ENCODE peak calls at places on chromosomes 4 and X, in nine cellular contexts. V, M, K, B, O, J, R, S and W are unnamed samples.

GRCh38 chr4:77141964-77142641 is 14.9 kb upstream of the CCNG2 start:
- DNase-seq in O (peak), B (no peak), M (no peak), S (no peak), J (no peak), K (no peak), R (no peak), V (no peak), W (no peak)

GRCh38 chr4:86910820-86911684 is 18.8 kb upstream of the C4orf36 start:
- DNase-seq in V (no peak), M (no peak), B (no peak), S (no peak), R (no peak), J (no peak), K (no peak), O (no peak), W (no peak)

GRCh38 chrX:19585370-19586082 is 70.2 kb upstream of the MAP3K15 start:
- DNase-seq in B (peak), V (no peak), K (no peak), S (no peak), R (no peak), J (no peak), M (no peak), O (no peak), W (no peak)

GRCh38 chr4:177460460-177460859 is 18.2 kb upstream of the AGA start:
- DNase-seq in M (no peak), B (no peak), S (no peak), R (no peak), K (no peak), J (no peak), V (no peak), O (no peak), W (no peak)

GRCh38 chrX:11450354-11450753 is 157.1 kb downstream of the AMELX start:
- DNase-seq in B (peak), S (no peak), M (no peak), R (no peak), O (no peak), K (no peak), V (no peak), J (no peak), W (no peak)

GRCh38 chrX:150768132-150768485 is 74.9 kb downstream of the MTMR1 start:
- DNase-seq in S (peak), M (no peak), R (no peak), B (no peak), K (no peak), J (no peak), V (no peak), O (no peak), W (no peak)

GRCh38 chrX:76555816-76556215 is 128.3 kb downstream of the MAGEE1 start:
- DNase-seq in B (peak), O (no peak), M (no peak), R (no peak), J (peak), K (peak), V (peak), S (peak), W (no peak)

GRCh38 chr4:26441110-26441509 is 49.2 kb downstream of the CCKAR start:
- DNase-seq in R (no peak), O (no peak), K (no peak), B (peak), J (no peak), M (no peak), V (no peak), S (peak), W (no peak)

GRCh38 chrX:44915361-44915868 is 42.4 kb downstream of the KDM6A start:
- DNase-seq in B (no peak), S (no peak), J (no peak), V (no peak), R (no peak), O (no peak), K (no peak), M (no peak), W (no peak)

GRCh38 chr4:168811207-168811606 is 198.8 kb downstream of the CBR4 start:
- DNase-seq in O (no peak), S (no peak), V (no peak), K (no peak), J (no peak), M (no peak), R (no peak), B (peak), W (no peak)

GRCh38 chr4:4838602-4839470 is 20.6 kb upstream of the MSX1 start:
- DNase-seq in K (no peak), O (no peak), M (no peak), R (no peak), S (peak), J (no peak), V (no peak), B (no peak), W (no peak)

GRCh38 chr4:84499065-84499982 is at the start of gene NKX6-1:
- DNase-seq in O (no peak), M (no peak), B (peak), S (peak), J (peak), V (peak), K (peak), R (no peak), W (peak)

GRCh38 chrX:45758738-45759397 is 558.2 kb upstream of the DIPK2B start:
- DNase-seq in S (no peak), B (peak), J (no peak), M (no peak), R (no peak), K (no peak), O (peak), V (no peak), W (no peak)

GRCh38 chrX:29965634-29966033 is 249.7 kb upstream of the MAGEB2 start:
- DNase-seq in K (no peak), O (no peak), V (no peak), B (no peak), M (no peak), R (no peak), J (no peak), S (no peak), W (no peak)

GRCh38 chr4:122469457-122469856 is 12.9 kb upstream of the IL2 start:
- DNase-seq in M (no peak), J (no peak), K (no peak), B (no peak), R (no peak), O (no peak), V (no peak), S (no peak), W (no peak)

GRCh38 chrX:51837926-51838325 is 55.5 kb upstream of the MAGED1 start:
- DNase-seq in R (no peak), K (no peak), V (no peak), S (peak), B (no peak), M (no peak), O (no peak), J (no peak), W (no peak)

GRCh38 chr4:177308842-177309524 is 691 bp upstream of the NEIL3 start:
- DNase-seq in S (peak), B (no peak), J (no peak), V (no peak), K (no peak), R (no peak), M (no peak), O (peak), W (no peak)

GRCh38 chrX:10101269-10101668 is 55.5 kb upstream of the CLCN4 start:
- DNase-seq in B (no peak), R (no peak), J (no peak), V (no peak), K (no peak), S (no peak), O (no peak), M (no peak), W (no peak)

GRCh38 chrX:20144491-20144890 is 2.9 kb upstream of the EIF1AX start:
- DNase-seq in R (no peak), V (no peak), O (no peak), J (no peak), S (peak), B (peak), K (no peak), M (peak), W (no peak)

GRCh38 chr4:39637572-39638357 is 900 bp downstream of the SMIM14 start:
- DNase-seq in J (peak), S (peak), V (peak), M (no peak), B (peak), R (no peak), K (peak), O (peak), W (peak)

GRCh38 chr4:116866116-116866515 is 219.3 kb downstream of the TRAM1L1 start:
- DNase-seq in R (no peak), S (peak), O (no peak), K (no peak), J (no peak), M (no peak), B (no peak), V (no peak), W (no peak)

GRCh38 chr4:142307857-142308256 is 538.2 kb downstream of the INPP4B start:
- DNase-seq in S (no peak), J (no peak), K (no peak), V (no peak), B (no peak), R (no peak), M (no peak), O (no peak), W (no peak)

GRCh38 chrX:2404816-2405215 is 96.0 kb downstream of the DHRSX start:
- DNase-seq in R (no peak), J (no peak), B (no peak), S (peak), O (no peak), V (no peak), M (no peak), K (no peak), W (no peak)

GRCh38 chr4:73507541-73507940 is 26.0 kb downstream of the AFM start:
- DNase-seq in K (no peak), J (no peak), R (no peak), V (no peak), O (no peak), M (no peak), S (peak), B (no peak), W (no peak)

GRCh38 chrX:118773782-118774181 is 46.4 kb downstream of the IL13RA1 start:
- DNase-seq in K (no peak), J (no peak), V (no peak), R (no peak), B (peak), O (no peak), S (peak), M (peak), W (no peak)

GRCh38 chr4:85818700-85819099 is 343.8 kb downstream of the ARHGAP24 start:
- DNase-seq in R (no peak), B (no peak), O (no peak), V (no peak), K (no peak), S (no peak), M (no peak), J (no peak), W (no peak)

GRCh38 chr4:123052007-123052406 is 129.6 kb upstream of the NUDT6 start:
- DNase-seq in B (no peak), R (no peak), M (no peak), J (no peak), S (no peak), O (no peak), K (no peak), V (no peak), W (no peak)

GRCh38 chr4:168453146-168453545 is 27.1 kb downstream of the DDX60L start:
- DNase-seq in M (no peak), S (no peak), J (no peak), K (no peak), V (no peak), B (no peak), R (no peak), O (no peak), W (no peak)

GRCh38 chrX:130039847-130040246 is 57.4 kb downstream of the BCORL1 start:
- DNase-seq in V (no peak), J (no peak), M (no peak), B (no peak), K (no peak), R (no peak), S (no peak), O (no peak), W (no peak)

GRCh38 chr4:70269674-70270073 is 27.3 kb downstream of the CSN3 start:
- DNase-seq in S (peak), M (no peak), R (peak), B (peak), O (no peak), K (no peak), V (no peak), J (peak), W (no peak)

GRCh38 chr4:101328063-101328602 is 19.2 kb downstream of the PPP3CA start:
- DNase-seq in B (no peak), O (peak), R (peak), K (no peak), S (no peak), M (no peak), J (no peak), V (peak), W (no peak)

GRCh38 chrX:1487401-1487800 is 34.7 kb upstream of the ASMTL start:
- DNase-seq in M (no peak), K (no peak), R (no peak), J (no peak), S (no peak), V (no peak), O (no peak), B (no peak), W (no peak)

GRCh38 chr4:158934996-158935669 is 166.3 kb downstream of the FNIP2 start:
- DNase-seq in M (no peak), V (no peak), S (no peak), B (no peak), K (no peak), O (no peak), J (no peak), R (no peak), W (no peak)

GRCh38 chr4:122914292-122914904 is 8.0 kb downstream of the NUDT6 start:
- DNase-seq in O (no peak), J (no peak), M (peak), R (peak), S (peak), V (peak), B (peak), K (no peak), W (no peak)

GRCh38 chrX:150507251-150507856 is 61.1 kb upstream of the MTM1 start:
- DNase-seq in R (no peak), B (no peak), J (no peak), V (no peak), O (no peak), K (no peak), S (no peak), M (no peak), W (no peak)

GRCh38 chrX:133171962-133172708 is 46.0 kb downstream of the TFDP3 start:
- DNase-seq in M (no peak), V (peak), K (no peak), S (peak), R (peak), O (no peak), J (peak), B (peak), W (no peak)

GRCh38 chr4:150255610-150256580 is 177.7 kb downstream of the DCLK2 start:
- DNase-seq in B (no peak), J (no peak), V (no peak), S (no peak), O (no peak), K (no peak), M (no peak), R (no peak), W (no peak)

GRCh38 chr4:150259861-150260567 is 181.8 kb downstream of the DCLK2 start:
- DNase-seq in K (no peak), M (no peak), R (no peak), J (no peak), S (no peak), V (no peak), O (no peak), B (no peak), W (no peak)

GRCh38 chr4:150257338-150257737 is 179.1 kb downstream of the DCLK2 start:
- DNase-seq in M (no peak), V (no peak), S (no peak), J (no peak), O (no peak), R (no peak), B (no peak), K (no peak), W (no peak)

GRCh38 chr4:150256841-150257273 is 178.6 kb downstream of the DCLK2 start:
- DNase-seq in R (no peak), O (no peak), S (peak), K (no peak), B (peak), J (no peak), V (no peak), M (peak), W (no peak)

DNA sequence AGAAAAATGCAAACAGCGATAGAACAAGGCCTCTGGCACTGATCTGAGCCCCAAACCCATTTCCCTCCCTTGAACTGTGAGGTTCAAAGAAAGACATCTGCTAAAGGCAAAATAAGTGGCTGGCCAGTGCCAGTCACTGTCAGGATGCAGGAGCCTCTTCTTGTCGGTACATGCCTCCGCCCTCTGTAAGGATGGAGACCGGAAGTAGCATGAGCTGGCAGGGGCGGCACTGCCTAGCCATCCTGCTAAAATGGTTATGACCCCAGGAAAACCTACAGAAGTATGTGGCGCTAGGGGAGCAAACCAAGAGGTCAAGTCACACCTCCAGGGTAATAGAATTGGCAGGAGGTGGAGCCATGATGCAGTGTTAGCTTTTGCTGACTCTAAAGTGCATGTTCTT is 180.3 kb downstream of the DCLK2 start:
- DNase-seq in R (no peak), S (peak), M (no peak), K (no peak), J (no peak), B (peak), V (no peak), O (no peak), W (no peak)
- TF ChIP-seq CTCF in R (no peak), S (no peak), M (no peak), K (no peak), J (no peak), B (no peak), V (no peak), O (no peak), W (no peak)

GRCh38 chrX:154602226-154602625 is 16.9 kb downstream of the CTAG1B start:
- DNase-seq in V (no peak), O (no peak), M (no peak), S (no peak), J (no peak), R (no peak), K (peak), B (no peak), W (no peak)

GRCh38 chrX:154598656-154599055 is 13.7 kb downstream of the CTAG1A start:
- DNase-seq in J (no peak), M (no peak), B (no peak), R (no peak), K (no peak), V (no peak), O (no peak), S (no peak), W (no peak)

GRCh38 chrX:154597221-154597620 is 12.3 kb downstream of the CTAG1A start:
- DNase-seq in R (no peak), M (no peak), O (no peak), B (no peak), K (peak), S (no peak), J (no peak), V (no peak), W (no peak)

GRCh38 chrX:154600962-154601374 is 16.0 kb downstream of the CTAG1A start:
- DNase-seq in B (no peak), V (no peak), S (peak), O (no peak), K (peak), M (no peak), J (no peak), R (no peak), W (no peak)

GRCh38 chrX:154599531-154599930 is 14.6 kb downstream of the CTAG1A start:
- DNase-seq in J (no peak), S (no peak), V (no peak), K (peak), R (no peak), B (no peak), M (no peak), O (no peak), W (no peak)
- TF ChIP-seq CTCF in J (no peak), S (no peak), V (no peak), K (no peak), R (no peak), B (no peak), M (no peak), O (no peak), W (no peak)

GRCh38 chr4:119300388-119301131 is 21.4 kb downstream of the FABP2 start:
- DNase-seq in R (peak), K (peak), J (peak), B (peak), S (peak), O (peak), V (peak), M (peak), W (peak)
- TF ChIP-seq CTCF in R (no peak), K (peak), J (peak), B (peak), S (no peak), O (no peak), V (no peak), M (no peak), W (peak)

DNA sequence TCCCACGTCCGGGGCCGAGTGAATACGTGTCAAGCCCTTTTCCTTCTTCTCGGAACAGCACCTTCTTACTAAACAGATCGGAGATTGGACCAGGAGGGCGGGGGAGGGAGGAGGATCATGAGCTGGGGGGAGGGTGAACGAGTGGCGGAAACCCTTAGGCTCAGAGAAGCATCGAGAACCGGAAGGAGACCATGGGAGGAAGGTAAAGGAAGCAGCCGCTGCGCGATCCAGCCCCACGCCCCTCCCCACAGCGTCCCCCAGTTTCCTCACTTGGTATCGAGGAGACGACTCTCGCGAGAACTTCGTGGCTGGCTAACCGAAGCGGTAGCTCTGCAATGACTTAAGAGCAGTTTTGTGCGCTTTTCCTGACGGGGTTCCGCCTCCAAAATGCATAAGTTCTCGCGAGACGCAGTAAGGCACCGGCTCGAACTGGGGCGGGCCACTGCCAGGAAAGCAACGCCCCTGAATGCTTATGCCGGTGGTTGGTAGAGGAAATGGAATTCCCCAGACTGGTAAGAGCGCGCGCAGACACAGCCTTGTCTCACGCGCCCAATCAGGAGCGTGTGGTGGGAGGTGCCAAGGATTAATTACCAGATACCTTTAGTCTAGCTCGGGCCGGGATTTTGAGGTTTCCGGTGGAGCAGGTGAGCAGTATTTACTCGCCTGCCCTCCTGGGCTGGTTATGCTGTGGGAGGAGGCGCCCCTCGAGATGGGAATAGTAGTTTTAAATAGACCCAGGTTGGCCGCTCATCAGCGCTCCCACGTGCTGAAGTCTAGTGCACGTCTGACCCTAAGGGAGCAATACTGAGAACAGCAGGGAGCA is 534 bp upstream of the UBE2D3 start:
- DNase-seq in V (peak), B (peak), M (peak), R (peak), J (peak), S (peak), O (peak), K (peak), W (peak)
- TF ChIP-seq CTCF in V (no peak), B (peak), M (no peak), R (peak), J (no peak), S (no peak), O (no peak), K (peak), W (no peak)

DNA sequence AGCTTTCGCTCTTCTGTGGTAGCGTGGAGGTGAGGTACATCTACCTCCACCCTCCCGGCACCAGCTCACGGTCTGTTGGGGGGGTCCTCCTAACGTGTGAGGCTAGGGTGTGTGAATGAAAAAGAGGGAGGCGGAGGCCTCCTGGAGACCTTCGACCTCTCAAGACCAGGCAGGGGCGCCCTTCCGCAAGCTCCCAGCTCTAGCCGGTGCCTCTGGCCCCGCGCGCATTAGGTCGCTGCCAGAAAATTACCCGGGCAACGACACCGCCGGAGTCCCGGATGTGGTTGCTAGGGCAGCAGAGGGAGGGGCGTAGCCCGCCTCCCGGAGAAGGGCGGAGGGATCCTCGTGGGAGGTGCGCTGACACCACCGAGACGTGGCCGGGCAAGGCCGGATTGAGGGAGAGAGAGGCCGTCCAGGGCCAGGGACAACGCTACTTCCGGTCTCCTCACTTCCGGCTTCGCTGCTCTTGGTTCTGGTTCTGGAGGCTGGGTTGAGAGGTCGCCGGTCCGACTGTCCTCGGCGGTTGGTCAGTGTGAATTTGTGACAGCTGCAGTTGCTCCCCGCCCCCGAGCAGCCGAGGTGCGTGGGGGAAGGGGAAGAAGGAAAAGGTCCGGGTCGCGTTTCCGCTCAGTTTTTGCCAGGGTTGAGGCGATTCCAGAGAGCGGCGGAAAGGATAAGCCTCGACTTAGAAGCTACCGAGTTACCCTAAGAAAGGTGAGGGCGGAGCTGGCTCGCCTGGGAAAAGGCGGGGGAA is at the start of the genes ARFIP1 and TIGD4:
- DNase-seq in B (peak), O (peak), K (peak), J (peak), S (peak), V (peak), M (peak), R (peak), W (peak)
- TF ChIP-seq CTCF in B (peak), O (no peak), K (peak), J (peak), S (no peak), V (peak), M (peak), R (peak), W (peak)

GRCh38 chr4:127875791-127876190 is 4.9 kb upstream of the PLK4 start:
- DNase-seq in M (no peak), J (no peak), S (no peak), V (no peak), K (no peak), R (no peak), B (no peak), O (no peak), W (no peak)
- TF ChIP-seq CTCF in M (no peak), J (no peak), S (no peak), V (no peak), K (no peak), R (no peak), B (no peak), O (no peak), W (no peak)